ENCODE peak calls at places on chromosomes 6 and 20, in nine cellular contexts. H, E, L, A, Z, V, C, Q and S are unnamed samples.

GRCh38 chr6:166736606-166737005 is 109.6 kb upstream of the RPS6KA2 start:
- DNase-seq in Q (no peak), C (no peak), L (peak), A (no peak), H (no peak), V (no peak), Z (no peak), E (peak), S (peak)

GRCh38 chr20:18323705-18324104 is 35.4 kb downstream of the ZNF133 start:
- DNase-seq in C (peak), Z (no peak), L (no peak), H (no peak), A (no peak), E (no peak), Q (no peak), V (no peak), S (no peak)

GRCh38 chr20:51354769-51355319 is 187.7 kb downstream of the NFATC2 start:
- DNase-seq in H (peak), L (no peak), V (no peak), A (peak), C (no peak), Q (no peak), E (peak), Z (no peak), S (no peak)

GRCh38 chr6:144123836-144124235 is 26.5 kb upstream of the STX11 start:
- DNase-seq in E (no peak), H (no peak), A (no peak), Z (no peak), C (no peak), V (no peak), L (no peak), Q (no peak), S (no peak)

GRCh38 chr6:6851059-6851658 is 256.6 kb upstream of the RREB1 start:
- DNase-seq in C (no peak), L (peak), Q (peak), Z (peak), H (peak), V (no peak), E (peak), A (peak), S (peak)

GRCh38 chr20:16308754-16309153 is 264.5 kb downstream of the KIF16B start:
- DNase-seq in A (no peak), Q (no peak), E (peak), C (no peak), L (no peak), Z (no peak), V (no peak), H (no peak), S (peak)

GRCh38 chr6:31403283-31403989 is at the start of gene MICA:
- DNase-seq in H (peak), Z (peak), V (peak), E (peak), A (peak), C (peak), Q (peak), L (peak), S (peak)

GRCh38 chr6:2970753-2971419 is 481 bp downstream of the SERPINB6 start:
- DNase-seq in H (peak), C (peak), A (no peak), V (no peak), E (peak), Q (no peak), Z (peak), L (peak), S (no peak)

GRCh38 chr6:50610562-50610961 is 102.8 kb upstream of the TFAP2D start:
- DNase-seq in A (no peak), V (no peak), E (no peak), Z (no peak), Q (no peak), C (no peak), H (no peak), L (no peak), S (no peak)

GRCh38 chr20:1993986-1994385 is at the start of gene PDYN:
- DNase-seq in V (peak), Z (no peak), A (no peak), L (no peak), Q (no peak), C (peak), E (no peak), H (no peak), S (no peak)

GRCh38 chr6:20791932-20792331 is 257.7 kb downstream of the CDKAL1 start:
- DNase-seq in V (no peak), E (no peak), A (no peak), L (peak), Q (no peak), Z (no peak), C (no peak), H (no peak), S (no peak)

GRCh38 chr20:3693376-3693775 is 11.6 kb upstream of the ADAM33 start:
- DNase-seq in Q (no peak), Z (no peak), C (no peak), L (no peak), E (no peak), A (no peak), V (no peak), H (peak), S (no peak)

GRCh38 chr6:130453230-130453629 is 87.4 kb downstream of the TMEM200A start:
- DNase-seq in Q (no peak), H (no peak), L (peak), Z (no peak), V (no peak), C (no peak), E (peak), A (no peak), S (peak)

GRCh38 chr20:47418061-47418616 is 61.6 kb upstream of the ZMYND8 start:
- DNase-seq in A (no peak), Z (no peak), H (no peak), C (no peak), V (no peak), L (no peak), E (no peak), Q (no peak), S (no peak)

GRCh38 chr20:39706089-39706721 is 744.1 kb downstream of the DHX35 start:
- DNase-seq in Z (no peak), A (no peak), Q (no peak), E (no peak), C (no peak), L (peak), V (no peak), H (no peak), S (no peak)

GRCh38 chr6:146286976-146287375 is 256.7 kb upstream of the RAB32 start:
- DNase-seq in Q (no peak), L (peak), C (no peak), E (peak), A (no peak), Z (no peak), H (no peak), V (no peak), S (no peak)

GRCh38 chr6:169495601-169496000 is 206.2 kb downstream of the WDR27 start:
- DNase-seq in H (no peak), A (no peak), L (peak), Q (no peak), V (no peak), E (no peak), Z (no peak), C (no peak), S (no peak)

GRCh38 chr6:27502508-27503435 is 29.9 kb upstream of the ZNF184 start:
- DNase-seq in E (peak), L (peak), C (peak), A (peak), H (peak), Q (peak), V (peak), Z (peak), S (peak)

DNA sequence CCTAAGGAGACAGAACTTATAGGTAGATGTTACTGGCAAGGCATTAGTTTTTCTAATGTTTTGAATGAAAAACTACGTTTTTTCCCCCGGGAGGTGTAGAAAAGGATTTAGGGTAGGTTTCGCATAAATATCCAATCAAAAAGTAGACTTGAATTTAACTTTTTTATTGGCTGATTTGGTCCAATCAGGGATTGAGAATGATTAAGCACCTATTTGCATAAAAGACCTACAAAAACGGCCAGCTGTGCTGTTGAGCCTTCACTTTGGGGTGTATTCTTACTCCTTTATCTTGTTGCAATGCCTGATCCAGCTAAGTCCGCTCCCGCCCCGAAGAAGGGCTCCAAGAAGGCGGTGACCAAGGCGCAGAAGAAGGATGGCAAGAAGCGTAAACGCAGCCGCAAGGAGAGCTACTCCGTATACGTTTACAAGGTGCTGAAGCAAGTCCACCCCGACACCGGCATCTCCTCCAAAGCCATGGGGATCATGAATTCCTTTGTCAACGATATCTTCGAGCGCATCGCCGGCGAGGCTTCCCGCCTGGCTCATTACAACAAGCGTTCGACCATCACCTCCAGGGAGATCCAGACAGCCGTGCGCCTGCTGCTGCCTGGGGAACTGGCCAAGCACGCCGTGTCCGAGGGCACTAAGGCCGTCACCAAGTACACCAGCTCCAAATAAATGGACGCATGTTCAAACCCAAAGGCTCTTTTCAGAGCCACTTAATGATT is 113.5 kb upstream of the BTN3A2 start:
- DNase-seq in C (peak), H (peak), L (peak), A (no peak), V (peak), Q (no peak), E (peak), Z (peak), S (peak)
- TF ChIP-seq CTCF in C (no peak), H (no peak), L (no peak), A (no peak), V (no peak), Q (no peak), E (no peak), Z (no peak), S (no peak)

DNA sequence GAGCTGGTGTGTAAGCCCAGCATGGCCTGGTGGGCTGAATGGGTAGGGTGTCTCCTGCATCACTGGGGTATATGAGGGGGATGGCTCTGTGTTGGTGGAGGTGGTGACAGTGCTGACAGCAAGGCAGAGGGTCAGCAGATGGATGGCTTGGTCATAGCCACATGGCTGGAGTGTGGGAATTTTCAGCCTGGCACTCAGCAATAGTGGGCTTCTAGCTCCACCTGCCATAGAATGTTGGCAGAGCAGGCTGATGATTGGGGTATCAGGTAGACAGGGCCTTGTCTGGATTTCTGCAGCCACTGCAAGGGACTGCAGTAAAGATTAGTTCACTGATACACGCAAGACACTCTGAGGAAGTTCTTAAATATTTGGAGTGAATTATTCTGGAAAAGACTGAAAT is 137.5 kb upstream of the BACH2 start:
- DNase-seq in E (no peak), Z (no peak), C (peak), Q (no peak), V (no peak), A (no peak), H (no peak), L (no peak), S (no peak)
- TF ChIP-seq CTCF in E (peak), Z (no peak), C (peak), Q (no peak), V (peak), A (no peak), H (no peak), L (no peak), S (peak)

GRCh38 chr20:63739129-63740069 is at the start of gene SLC2A4RG:
- DNase-seq in C (peak), A (no peak), H (peak), Z (peak), E (no peak), V (peak), L (peak), Q (peak), S (no peak)

GRCh38 chr20:63741354-63741675 is 1.7 kb downstream of the SLC2A4RG start:
- DNase-seq in A (no peak), L (no peak), V (no peak), Q (no peak), C (no peak), E (no peak), H (no peak), Z (no peak), S (no peak)

GRCh38 chr20:63740070-63740500 is 509 bp downstream of the SLC2A4RG start:
- DNase-seq in Q (peak), E (no peak), Z (no peak), A (no peak), C (peak), V (no peak), H (peak), L (peak), S (no peak)

GRCh38 chr20:63741676-63742380 is 2.3 kb downstream of the SLC2A4RG start:
- DNase-seq in A (no peak), E (no peak), H (peak), C (no peak), L (no peak), Q (no peak), Z (no peak), V (no peak), S (no peak)

GRCh38 chr20:63740501-63741353 is 1.2 kb downstream of the SLC2A4RG start:
- DNase-seq in Z (peak), A (peak), Q (peak), C (peak), E (peak), V (peak), L (peak), H (peak), S (peak)
- TF ChIP-seq CTCF in Z (no peak), A (no peak), Q (no peak), C (no peak), E (peak), V (peak), L (peak), H (no peak), S (peak)

GRCh38 chr6:32954983-32955802 is 2.3 kb upstream of the HLA-DMA start:
- DNase-seq in V (no peak), E (no peak), Q (peak), C (peak), Z (no peak), H (no peak), A (no peak), L (no peak), S (no peak)
- TF ChIP-seq CTCF in V (peak), E (peak), Q (peak), C (peak), Z (no peak), H (peak), A (peak), L (peak), S (peak)

GRCh38 chr6:38996676-38997075 is 51.9 kb upstream of the GLP1R start:
- DNase-seq in A (no peak), V (no peak), Q (no peak), C (no peak), L (no peak), E (no peak), Z (no peak), H (no peak), S (no peak)

GRCh38 chr6:39003072-39003471 is 45.5 kb upstream of the GLP1R start:
- DNase-seq in Z (no peak), H (no peak), E (no peak), L (no peak), Q (no peak), C (peak), A (no peak), V (peak), S (peak)

DNA sequence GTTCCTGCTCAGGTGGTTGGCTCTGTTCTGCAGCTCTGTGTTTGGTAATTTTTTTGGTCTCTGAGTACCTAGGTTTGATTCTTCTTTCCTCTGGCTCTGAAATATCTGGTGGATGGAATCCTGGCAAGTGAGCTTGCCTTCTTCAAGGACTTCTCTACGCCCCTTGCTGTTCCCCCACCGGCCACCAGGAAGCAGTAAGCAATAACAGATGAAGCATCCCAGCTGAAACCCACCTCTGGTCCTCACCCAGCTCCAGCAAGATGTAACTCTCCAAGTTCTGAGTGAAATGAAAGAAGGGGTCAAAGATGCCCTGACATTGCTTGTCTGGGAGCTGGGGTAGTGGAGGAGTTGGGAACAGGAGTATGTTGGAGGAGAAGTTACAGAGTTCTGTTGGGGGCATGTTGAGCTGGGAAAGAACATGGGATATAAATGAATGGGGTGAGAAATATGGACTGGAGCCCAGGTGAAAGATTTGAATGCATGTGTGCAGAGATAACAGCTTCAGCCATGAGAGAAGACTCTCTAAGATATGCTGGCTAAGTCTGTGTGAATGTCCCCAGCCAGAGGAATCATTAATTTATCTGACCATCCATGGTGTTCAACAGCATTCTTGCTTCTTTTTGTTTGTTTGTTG is 51.3 kb upstream of the GLP1R start:
- DNase-seq in A (no peak), L (peak), E (peak), V (peak), Z (no peak), Q (peak), H (no peak), C (peak), S (no peak)
- TF ChIP-seq CTCF in A (peak), L (peak), E (peak), V (peak), Z (no peak), Q (peak), H (peak), C (peak), S (peak)

GRCh38 chr6:122472022-122472340 is 374 bp upstream of the SERINC1 start:
- DNase-seq in A (no peak), Q (no peak), H (no peak), V (no peak), Z (no peak), C (no peak), L (no peak), E (no peak), S (no peak)

GRCh38 chr6:122471107-122472021 is at the start of gene SERINC1:
- DNase-seq in H (peak), L (peak), V (peak), Q (peak), A (peak), E (peak), C (peak), Z (peak), S (peak)

GRCh38 chr6:122476131-122476530 is 4.5 kb upstream of the SERINC1 start:
- DNase-seq in L (peak), Z (no peak), V (no peak), E (no peak), H (no peak), Q (peak), A (no peak), C (peak), S (no peak)
- TF ChIP-seq CTCF in L (peak), Z (peak), V (peak), E (peak), H (peak), Q (peak), A (peak), C (peak), S (peak)

GRCh38 chr6:142828030-142828429 is 116.9 kb downstream of the HIVEP2 start:
- DNase-seq in H (no peak), E (no peak), L (no peak), C (no peak), Z (no peak), Q (no peak), V (no peak), A (no peak), S (no peak)
- TF ChIP-seq CTCF in H (no peak), E (no peak), L (no peak), C (no peak), Z (no peak), Q (no peak), V (no peak), A (no peak), S (no peak)

GRCh38 chr20:40758790-40759189 is 69.8 kb upstream of the MAFB start:
- DNase-seq in H (no peak), Q (no peak), V (no peak), C (no peak), A (no peak), L (no peak), Z (no peak), E (no peak), S (no peak)

GRCh38 chr20:40760399-40760798 is 71.4 kb upstream of the MAFB start:
- DNase-seq in A (no peak), C (no peak), Q (no peak), L (no peak), E (no peak), Z (no peak), V (no peak), H (no peak), S (no peak)

GRCh38 chr20:40753472-40753871 is 64.4 kb upstream of the MAFB start:
- DNase-seq in C (no peak), V (no peak), Q (no peak), Z (no peak), H (no peak), A (no peak), L (no peak), E (no peak), S (no peak)

GRCh38 chr20:40754372-40754943 is 65.4 kb upstream of the MAFB start:
- DNase-seq in V (no peak), A (no peak), H (peak), Z (peak), Q (no peak), L (no peak), E (no peak), C (no peak), S (no peak)

DNA sequence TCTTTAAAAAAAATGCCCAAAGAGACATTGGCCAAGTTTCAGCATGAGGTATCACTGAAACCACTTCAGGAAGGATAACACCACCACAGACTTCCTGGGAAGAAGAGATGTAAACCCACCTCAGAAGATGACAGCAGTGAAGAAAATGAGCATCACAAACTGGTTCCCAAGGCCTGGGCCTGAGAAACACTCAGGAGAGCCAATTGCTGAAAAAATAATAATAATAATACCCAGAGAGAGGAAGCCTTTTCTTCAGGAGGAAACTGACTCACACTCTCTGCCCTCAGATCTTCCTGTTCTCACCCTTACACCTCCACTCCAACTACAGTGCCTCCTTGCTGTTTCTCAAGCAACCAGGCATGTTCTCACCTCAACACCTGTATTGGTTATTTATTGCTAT is 68.1 kb upstream of the MAFB start:
- DNase-seq in V (no peak), A (no peak), E (peak), Q (peak), C (no peak), Z (no peak), L (no peak), H (no peak), S (peak)
- TF ChIP-seq CTCF in V (no peak), A (no peak), E (no peak), Q (peak), C (no peak), Z (no peak), L (no peak), H (no peak), S (peak)

DNA sequence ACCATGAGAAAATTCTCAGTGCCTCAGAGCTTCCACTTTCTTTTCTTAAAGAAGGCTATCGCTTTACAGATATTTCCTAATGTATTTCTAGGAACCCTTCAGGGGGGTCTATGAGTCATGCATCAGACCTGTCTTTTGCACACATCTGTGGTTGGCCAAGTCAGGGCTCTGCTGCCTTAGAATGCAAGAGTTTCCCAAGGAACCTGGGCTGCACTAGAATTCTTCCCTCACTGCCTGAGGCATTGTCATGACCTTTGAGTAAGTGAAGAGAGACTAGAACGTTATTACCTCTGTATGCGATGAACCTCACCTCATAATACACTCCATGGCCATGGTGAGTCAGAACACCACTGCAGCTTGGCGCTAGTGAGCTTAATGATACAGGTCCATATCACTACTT is 365.0 kb upstream of the ID4 start:
- DNase-seq in H (no peak), Q (no peak), Z (no peak), C (no peak), L (peak), V (no peak), A (no peak), E (peak), S (peak)
- TF ChIP-seq CTCF in H (no peak), Q (no peak), Z (no peak), C (no peak), L (no peak), V (no peak), A (no peak), E (peak), S (peak)